ENCODE peak calls at places on chromosomes 1 and 21, in seven cellular contexts. O is endothelial cell, I is Peyer's patch, A is psoas muscle, D is C1 segment of cervical spinal cord, K is cardiac fibroblast, P is small intestine. B is an unnamed sample.

GRCh38 chr1:234745844-234746797 is 136.1 kb upstream of the IRF2BP2 start:
- DNase-seq in O (no peak), K (peak; percentile 56), I (no peak), P (no peak), D (no peak), A (no peak), B (no peak)

GRCh38 chr1:2227341-2228156 is 570 bp upstream of the SKI start:
- DNase-seq in I (peak; percentile 90), O (peak; percentile 99), A (peak; percentile 99), D (peak; percentile 96), P (peak; percentile 95), K (peak; percentile 99), B (peak; percentile 94)

GRCh38 chr1:203969846-203970245 is 103.1 kb upstream of the SOX13 start:
- DNase-seq in K (no peak), D (no peak), P (no peak), I (no peak), O (no peak), A (no peak), B (no peak)

GRCh38 chr1:39849203-39849602 is 34.1 kb downstream of the TRIT1 start:
- DNase-seq in I (no peak), P (no peak), A (no peak), K (no peak), O (no peak), D (no peak), B (no peak)

GRCh38 chr1:159775716-159776115 is 5.0 kb upstream of the DUSP23 start:
- DNase-seq in A (no peak), O (no peak), D (no peak), P (no peak), K (peak; percentile 52), I (no peak), B (no peak)

GRCh38 chr1:98940680-98941079 is 64.0 kb downstream of the PLPPR5 start:
- DNase-seq in I (no peak), A (no peak), D (no peak), P (no peak), K (peak; percentile 11), O (no peak), B (no peak)

GRCh38 chr1:39679821-39680220 is 7.9 kb upstream of the NT5C1A start:
- DNase-seq in P (no peak), D (no peak), O (no peak), K (no peak), A (no peak), I (no peak), B (no peak)

GRCh38 chr1:234970731-234971476 is 157.7 kb downstream of the TOMM20 start:
- DNase-seq in A (peak; percentile 93), D (peak; percentile 30), I (peak; percentile 39), K (peak; percentile 98), P (no peak), O (no peak), B (peak; percentile 92)

GRCh38 chr1:180137767-180138166 is 16.9 kb upstream of the QSOX1 start:
- DNase-seq in O (no peak), P (no peak), A (no peak), I (no peak), K (no peak), D (no peak), B (no peak)

GRCh38 chr1:31848381-31848897 is 32.6 kb upstream of the SPOCD1 start:
- DNase-seq in K (no peak), A (no peak), O (no peak), D (no peak), P (peak; percentile 26), I (peak; percentile 78), B (no peak)

GRCh38 chr1:32208891-32209309 is at the start of gene DCDC2B:
- DNase-seq in D (no peak), K (peak; percentile 60), A (peak; percentile 60), I (no peak), O (no peak), P (peak; percentile 98), B (no peak)

GRCh38 chr1:247338723-247339270 is 7.1 kb upstream of the ZNF496 start:
- DNase-seq in O (no peak), P (no peak), A (no peak), K (no peak), I (no peak), D (no peak), B (no peak)

GRCh38 chr1:186304982-186305949 is 69.8 kb downstream of the TPR start:
- DNase-seq in A (no peak), O (no peak), P (peak; percentile 13), K (peak; percentile 33), I (no peak), D (no peak), B (no peak)

GRCh38 chr1:24321150-24321549 is 2.0 kb downstream of the GRHL3 start:
- DNase-seq in O (no peak), D (no peak), K (no peak), P (no peak), A (no peak), I (no peak), B (no peak)

GRCh38 chr1:203150511-203151297 is 23.2 kb downstream of the ADORA1 start:
- DNase-seq in A (no peak), K (no peak), O (no peak), I (no peak), P (no peak), D (no peak), B (peak; percentile 54)

GRCh38 chr21:39660596-39660995 is 47.9 kb downstream of the B3GALT5 start:
- DNase-seq in K (peak; percentile 48), I (no peak), A (no peak), D (no peak), P (peak; percentile 51), O (peak; percentile 52), B (no peak)

GRCh38 chr1:21216835-21217811 is 40.4 kb upstream of the EIF4G3 start:
- DNase-seq in K (peak; percentile 56), O (peak; percentile 68), I (peak; percentile 74), P (peak; percentile 63), A (peak; percentile 62), D (no peak), B (peak; percentile 51)

GRCh38 chr21:39153373-39153772 is 29.9 kb downstream of the PSMG1 start:
- DNase-seq in D (no peak), P (no peak), K (peak; percentile 13), O (no peak), A (no peak), I (no peak), B (no peak)

GRCh38 chr1:197808843-197809242 is 33.6 kb upstream of the DENND1B start:
- DNase-seq in D (no peak), P (no peak), I (no peak), O (no peak), A (no peak), K (no peak), B (no peak)

GRCh38 chr1:88509369-88509768 is 174.7 kb upstream of the PKN2 start:
- DNase-seq in I (no peak), P (no peak), D (no peak), K (peak; percentile 2), A (no peak), O (no peak), B (no peak)

GRCh38 chr1:64133036-64133435 is 70.4 kb upstream of the UBE2U start:
- DNase-seq in A (no peak), D (no peak), O (no peak), I (no peak), P (no peak), K (peak; percentile 82), B (no peak)